ENCODE peak calls at places on chromosome 10, in eight cellular contexts. One of them, this sample, is unnamed.

GRCh38 chr10:60878224-60878623 is 65.8 kb downstream of the RHOBTB1 start:
- DNase-seq in AG09319: no peak
- DNase-seq in fibroblast of mammary gland: peak
- DNase-seq in M059J: no peak
- DNase-seq in stimulated activated CD8-positive, alpha-beta memory T cell treated with anti-CD3 and anti-CD28 coated beads, Interleukin-15, amount 100 ng/mL, for 4 hours: no peak
- DNase-seq in activated naive CD4-positive, alpha-beta T cell: no peak
- DNase-seq in RPMI7951: no peak
- DNase-seq in anterior cingulate cortex: no peak
- DNase-seq in this sample: no peak

GRCh38 chr10:75211007-75211735 is 575 bp downstream of the VDAC2 start:
- DNase-seq in AG09319: no peak
- DNase-seq in fibroblast of mammary gland: peak
- DNase-seq in M059J: peak
- DNase-seq in stimulated activated CD8-positive, alpha-beta memory T cell treated with anti-CD3 and anti-CD28 coated beads, Interleukin-15, amount 100 ng/mL, for 4 hours: no peak
- DNase-seq in activated naive CD4-positive, alpha-beta T cell: no peak
- DNase-seq in RPMI7951: peak
- DNase-seq in anterior cingulate cortex: no peak
- DNase-seq in this sample: peak

GRCh38 chr10:74705361-74705980 is 120.9 kb upstream of the KAT6B start:
- DNase-seq in AG09319: no peak
- DNase-seq in fibroblast of mammary gland: no peak
- DNase-seq in M059J: no peak
- DNase-seq in stimulated activated CD8-positive, alpha-beta memory T cell treated with anti-CD3 and anti-CD28 coated beads, Interleukin-15, amount 100 ng/mL, for 4 hours: no peak
- DNase-seq in activated naive CD4-positive, alpha-beta T cell: no peak
- DNase-seq in RPMI7951: no peak
- DNase-seq in anterior cingulate cortex: no peak
- DNase-seq in this sample: no peak

GRCh38 chr10:112804036-112804435 is 146.0 kb upstream of the TCF7L2 start:
- DNase-seq in AG09319: no peak
- DNase-seq in fibroblast of mammary gland: no peak
- DNase-seq in M059J: no peak
- DNase-seq in stimulated activated CD8-positive, alpha-beta memory T cell treated with anti-CD3 and anti-CD28 coated beads, Interleukin-15, amount 100 ng/mL, for 4 hours: no peak
- DNase-seq in activated naive CD4-positive, alpha-beta T cell: no peak
- DNase-seq in RPMI7951: no peak
- DNase-seq in anterior cingulate cortex: no peak
- DNase-seq in this sample: no peak

GRCh38 chr10:121900443-121901174 is 27.2 kb downstream of the ATE1 start:
- DNase-seq in AG09319: peak
- DNase-seq in fibroblast of mammary gland: peak
- DNase-seq in M059J: peak
- DNase-seq in stimulated activated CD8-positive, alpha-beta memory T cell treated with anti-CD3 and anti-CD28 coated beads, Interleukin-15, amount 100 ng/mL, for 4 hours: no peak
- DNase-seq in activated naive CD4-positive, alpha-beta T cell: no peak
- DNase-seq in RPMI7951: peak
- DNase-seq in anterior cingulate cortex: no peak
- DNase-seq in this sample: peak

GRCh38 chr10:88209837-88210552 is 346.6 kb downstream of the PTEN start:
- DNase-seq in AG09319: peak
- DNase-seq in fibroblast of mammary gland: peak
- DNase-seq in M059J: peak
- DNase-seq in stimulated activated CD8-positive, alpha-beta memory T cell treated with anti-CD3 and anti-CD28 coated beads, Interleukin-15, amount 100 ng/mL, for 4 hours: no peak
- DNase-seq in activated naive CD4-positive, alpha-beta T cell: no peak
- DNase-seq in RPMI7951: peak
- DNase-seq in anterior cingulate cortex: no peak
- DNase-seq in this sample: peak

GRCh38 chr10:14296081-14296709 is 34.5 kb downstream of the FRMD4A start:
- DNase-seq in AG09319: no peak
- DNase-seq in fibroblast of mammary gland: no peak
- DNase-seq in M059J: peak
- DNase-seq in stimulated activated CD8-positive, alpha-beta memory T cell treated with anti-CD3 and anti-CD28 coated beads, Interleukin-15, amount 100 ng/mL, for 4 hours: no peak
- DNase-seq in activated naive CD4-positive, alpha-beta T cell: no peak
- DNase-seq in RPMI7951: peak
- DNase-seq in anterior cingulate cortex: no peak
- DNase-seq in this sample: no peak

GRCh38 chr10:48780341-48780740 is 95.7 kb downstream of the WDFY4 start:
- DNase-seq in AG09319: no peak
- DNase-seq in fibroblast of mammary gland: no peak
- DNase-seq in M059J: no peak
- DNase-seq in stimulated activated CD8-positive, alpha-beta memory T cell treated with anti-CD3 and anti-CD28 coated beads, Interleukin-15, amount 100 ng/mL, for 4 hours: no peak
- DNase-seq in activated naive CD4-positive, alpha-beta T cell: no peak
- DNase-seq in RPMI7951: no peak
- DNase-seq in anterior cingulate cortex: no peak
- DNase-seq in this sample: no peak

GRCh38 chr10:7956508-7956907 is 98.0 kb upstream of the GATA3 start:
- DNase-seq in AG09319: peak
- DNase-seq in fibroblast of mammary gland: peak
- DNase-seq in M059J: peak
- DNase-seq in stimulated activated CD8-positive, alpha-beta memory T cell treated with anti-CD3 and anti-CD28 coated beads, Interleukin-15, amount 100 ng/mL, for 4 hours: no peak
- DNase-seq in activated naive CD4-positive, alpha-beta T cell: no peak
- DNase-seq in RPMI7951: peak
- DNase-seq in anterior cingulate cortex: no peak
- DNase-seq in this sample: peak

GRCh38 chr10:62233494-62234283 is 35.0 kb downstream of the RTKN2 start:
- DNase-seq in AG09319: no peak
- DNase-seq in fibroblast of mammary gland: peak
- DNase-seq in M059J: peak
- DNase-seq in stimulated activated CD8-positive, alpha-beta memory T cell treated with anti-CD3 and anti-CD28 coated beads, Interleukin-15, amount 100 ng/mL, for 4 hours: no peak
- DNase-seq in activated naive CD4-positive, alpha-beta T cell: no peak
- DNase-seq in RPMI7951: no peak
- DNase-seq in anterior cingulate cortex: no peak
- DNase-seq in this sample: no peak

GRCh38 chr10:122199070-122199469 is 72.0 kb upstream of the BTBD16 start:
- DNase-seq in AG09319: no peak
- DNase-seq in fibroblast of mammary gland: no peak
- DNase-seq in M059J: no peak
- DNase-seq in stimulated activated CD8-positive, alpha-beta memory T cell treated with anti-CD3 and anti-CD28 coated beads, Interleukin-15, amount 100 ng/mL, for 4 hours: no peak
- DNase-seq in activated naive CD4-positive, alpha-beta T cell: no peak
- DNase-seq in RPMI7951: no peak
- DNase-seq in anterior cingulate cortex: no peak
- DNase-seq in this sample: no peak

GRCh38 chr10:101071266-101071884 is 9.6 kb downstream of the KAZALD1 start:
- DNase-seq in AG09319: no peak
- DNase-seq in fibroblast of mammary gland: peak
- DNase-seq in M059J: no peak
- DNase-seq in stimulated activated CD8-positive, alpha-beta memory T cell treated with anti-CD3 and anti-CD28 coated beads, Interleukin-15, amount 100 ng/mL, for 4 hours: no peak
- DNase-seq in activated naive CD4-positive, alpha-beta T cell: no peak
- DNase-seq in RPMI7951: no peak
- DNase-seq in anterior cingulate cortex: no peak
- DNase-seq in this sample: no peak

GRCh38 chr10:84948644-84949043 is 620.3 kb downstream of the CCSER2 start:
- DNase-seq in AG09319: no peak
- DNase-seq in fibroblast of mammary gland: no peak
- DNase-seq in M059J: no peak
- DNase-seq in stimulated activated CD8-positive, alpha-beta memory T cell treated with anti-CD3 and anti-CD28 coated beads, Interleukin-15, amount 100 ng/mL, for 4 hours: no peak
- DNase-seq in activated naive CD4-positive, alpha-beta T cell: no peak
- DNase-seq in RPMI7951: no peak
- DNase-seq in anterior cingulate cortex: no peak
- DNase-seq in this sample: no peak